ENCODE peak calls at places on chromosomes 4 and X, in ten cellular contexts. K is gastrocnemius medialis, P is psoas muscle, W is kidney, Q is uterus, A is hepatocyte, T is transverse colon, E is heart right ventricle, G is GM12878, D is mesendoderm. U is an unnamed sample. For H3K36me3, the result is how much of the 10 kb centered on the place peaks cover.

GRCh38 chr4:128590034-128590740 is 219.3 kb upstream of the JADE1 start:
- DNase-seq in K (no peak), T (no peak), A (no peak), D (no peak), W (no peak), E (no peak), P (no peak), G (no peak), Q (no peak), U (no peak)

GRCh38 chr4:12949719-12950118 is 534.4 kb downstream of the RAB28 start:
- DNase-seq in D (no peak), Q (no peak), P (no peak), K (no peak), W (no peak), A (no peak), T (no peak), G (no peak), E (no peak), U (no peak)

GRCh38 chr4:154741877-154742851 is 1.6 kb upstream of the LRAT start:
- DNase-seq in G (no peak), E (no peak), K (no peak), A (peak), W (no peak), T (no peak), Q (no peak), P (no peak), D (peak), U (no peak)

GRCh38 chr4:173475751-173476150 is 54.3 kb downstream of the HAND2 start:
- DNase-seq in P (no peak), T (no peak), K (no peak), D (no peak), Q (no peak), G (no peak), E (no peak), W (no peak), A (no peak), U (no peak)

GRCh38 chr4:54231419-54232150 is 2.5 kb downstream of the PDGFRA start:
- DNase-seq in W (peak), Q (peak), E (peak), P (peak), G (no peak), D (peak), T (no peak), K (peak), A (peak), U (peak)

GRCh38 chr4:108037884-108038283 is 48.2 kb downstream of the HADH start:
- DNase-seq in G (no peak), A (no peak), P (no peak), T (no peak), E (no peak), Q (no peak), K (no peak), W (no peak), D (no peak), U (no peak)

GRCh38 chr4:122065915-122066314 is 86.2 kb upstream of the BLTP1 start:
- DNase-seq in K (no peak), A (no peak), P (no peak), Q (no peak), G (no peak), D (no peak), W (no peak), T (no peak), E (no peak), U (no peak)

GRCh38 chr4:186755550-186756519 is 32.2 kb upstream of the FAT1 start:
- DNase-seq in A (peak), K (no peak), T (peak), P (no peak), Q (no peak), D (no peak), E (no peak), G (no peak), W (no peak), U (no peak)

GRCh38 chrX:651922-652775 is 21.6 kb downstream of the SHOX start:
- DNase-seq in D (no peak), E (no peak), G (no peak), K (no peak), T (no peak), A (no peak), W (no peak), Q (no peak), P (no peak), U (peak)

GRCh38 chrX:80807606-80808159 is 2.0 kb downstream of the BRWD3 start:
- DNase-seq in T (no peak), Q (no peak), G (no peak), E (no peak), D (no peak), A (no peak), P (no peak), W (no peak), K (no peak), U (no peak)

GRCh38 chrX:40933132-40934078 is 151.8 kb upstream of the USP9X start:
- DNase-seq in K (no peak), T (no peak), A (peak), W (no peak), Q (no peak), E (peak), P (no peak), D (peak), G (peak), U (no peak)

GRCh38 chr4:178316211-178316610 is 874.0 kb upstream of the AGA start:
- DNase-seq in G (no peak), E (no peak), K (no peak), W (no peak), T (peak), P (no peak), Q (no peak), A (no peak), D (no peak), U (no peak)

GRCh38 chrX:77658886-77659285 is 127.1 kb downstream of the ATRX start:
- DNase-seq in P (no peak), W (no peak), E (no peak), T (no peak), G (no peak), A (no peak), D (no peak), K (no peak), Q (no peak), U (no peak)

GRCh38 chr4:155376387-155377268 is at the start of gene MAP9:
- DNase-seq in E (peak), Q (peak), T (peak), K (peak), W (peak), A (peak), D (peak), G (peak), P (peak), U (peak)

GRCh38 chrX:47380268-47380667 is 9.9 kb downstream of the ZNF157 start:
- DNase-seq in E (peak), Q (peak), G (peak), W (no peak), T (peak), P (no peak), D (no peak), K (peak), A (no peak), U (no peak)

GRCh38 chr4:153438916-153439756 is 27.0 kb upstream of the TMEM131L start:
- DNase-seq in W (no peak), P (no peak), K (no peak), A (no peak), E (no peak), T (no peak), Q (no peak), D (no peak), G (peak), U (no peak)

GRCh38 chr4:113657834-113658233 is 103.7 kb downstream of the CAMK2D start:
- DNase-seq in A (no peak), T (no peak), E (no peak), K (no peak), Q (no peak), P (no peak), D (no peak), G (no peak), W (no peak), U (no peak)

GRCh38 chrX:122113376-122113775 is 1066.0 kb downstream of the GLUD2 start:
- DNase-seq in K (no peak), E (no peak), P (no peak), A (no peak), G (no peak), D (peak), T (no peak), W (no peak), Q (no peak), U (no peak)

GRCh38 chr4:7347981-7348380 is 86.7 kb downstream of the PSAPL1 start:
- DNase-seq in D (no peak), E (no peak), P (no peak), G (no peak), T (no peak), Q (no peak), W (no peak), K (no peak), A (no peak), U (no peak)

GRCh38 chr4:185508162-185508561 is 27.1 kb downstream of the PDLIM3 start:
- DNase-seq in G (no peak), Q (no peak), P (no peak), E (no peak), D (no peak), K (no peak), T (no peak), A (peak), W (no peak), U (no peak)

GRCh38 chr4:169337510-169337909 is 66.8 kb upstream of the SH3RF1 start:
- DNase-seq in W (no peak), A (no peak), D (no peak), G (no peak), Q (no peak), K (no peak), T (no peak), P (no peak), E (no peak), U (no peak)

GRCh38 chr4:41814565-41814964 is 66.0 kb upstream of the PHOX2B start:
- DNase-seq in P (no peak), K (no peak), D (peak), A (peak), W (no peak), E (peak), T (no peak), G (no peak), Q (no peak), U (no peak)

GRCh38 chr4:36064147-36064546 is 180.2 kb downstream of the ARAP2 start:
- DNase-seq in Q (no peak), W (peak), T (no peak), P (no peak), G (no peak), K (no peak), D (peak), E (no peak), A (no peak), U (no peak)

GRCh38 chr4:1751155-1751918 is 30.0 kb downstream of the TACC3 start:
- DNase-seq in T (no peak), K (no peak), E (no peak), P (no peak), W (no peak), Q (no peak), A (no peak), G (no peak), D (no peak), U (no peak)

GRCh38 chr4:130814896-130815295 is 1718.9 kb downstream of the C4orf33 start:
- DNase-seq in P (no peak), W (no peak), G (no peak), K (no peak), D (no peak), E (no peak), A (no peak), T (no peak), Q (no peak), U (no peak)

GRCh38 chrX:71493111-71493613 is 39.7 kb upstream of the OGT start:
- DNase-seq in A (no peak), W (no peak), T (peak), E (peak), D (no peak), G (no peak), P (no peak), K (peak), Q (peak), U (no peak)

GRCh38 chr4:6269400-6269650 is 325 bp upstream of the WFS1 start:
- DNase-seq in D (no peak), A (no peak), T (no peak), G (no peak), W (no peak), E (no peak), P (no peak), Q (no peak), K (no peak), U (no peak)

GRCh38 chrX:23478056-23478455 is 143.4 kb downstream of the PTCHD1 start:
- DNase-seq in E (no peak), W (no peak), T (no peak), P (no peak), A (no peak), G (no peak), D (no peak), Q (no peak), K (no peak), U (no peak)

GRCh38 chrX:49247346-49247745 is 12.1 kb downstream of the CCDC22 start:
- DNase-seq in A (no peak), Q (no peak), T (no peak), W (peak), D (no peak), K (no peak), P (no peak), G (no peak), E (no peak), U (no peak)
- H3K36me3 ChIP-seq in A (under half), Q (under half), T (under half), W (under half), D (under half), K (under half), P (under half), G (under half), E (under half), U (under half)

GRCh38 chr4:74967324-74967723 is 34.4 kb downstream of the PARM1 start:
- DNase-seq in W (no peak), K (no peak), Q (no peak), T (no peak), P (no peak), E (no peak), D (no peak), G (no peak), A (no peak), U (no peak)

GRCh38 chr4:74969507-74970474 is 36.9 kb downstream of the PARM1 start:
- DNase-seq in P (no peak), W (no peak), K (peak), G (no peak), A (peak), Q (peak), T (no peak), E (peak), D (peak), U (no peak)

GRCh38 chr4:74975082-74975481 is 42.2 kb downstream of the PARM1 start:
- DNase-seq in W (no peak), E (no peak), D (no peak), K (no peak), Q (no peak), P (no peak), T (no peak), A (no peak), G (no peak), U (no peak)

GRCh38 chr4:74968456-74969164 is 35.7 kb downstream of the PARM1 start:
- DNase-seq in G (no peak), W (no peak), E (no peak), K (no peak), A (no peak), T (no peak), Q (no peak), P (no peak), D (no peak), U (no peak)

GRCh38 chr4:74970577-74970976 is 37.7 kb downstream of the PARM1 start:
- DNase-seq in W (no peak), A (no peak), E (no peak), D (no peak), K (no peak), Q (no peak), P (no peak), T (no peak), G (no peak), U (no peak)
- H3K36me3 ChIP-seq in W (under half), A (under half), E (under half), D (under half), K (under half), Q (under half), P (under half), T (under half), G (under half), U (under half)

DNA sequence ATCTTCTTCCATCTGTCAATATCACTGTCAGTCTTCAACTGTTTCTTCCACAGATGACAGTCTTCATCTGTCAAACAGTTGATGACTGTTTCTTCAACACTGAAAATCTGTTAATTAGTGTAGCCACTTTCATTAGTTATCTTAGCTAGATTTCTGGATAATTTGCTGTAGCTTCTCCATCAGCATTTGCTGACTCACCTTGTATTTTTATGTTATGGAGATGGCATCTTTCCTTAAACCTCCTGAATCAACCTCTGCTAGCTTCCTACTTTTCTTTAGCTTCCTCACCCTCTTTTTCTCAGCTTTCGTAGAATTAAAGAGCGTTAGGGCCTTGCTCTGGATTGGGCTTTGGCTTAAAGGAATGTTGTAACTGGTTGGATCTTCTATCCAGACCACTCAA is 25.1 kb downstream of the USP53 start:
- DNase-seq in E (no peak), D (no peak), W (no peak), P (no peak), T (no peak), Q (no peak), K (no peak), A (no peak), G (no peak), U (no peak)
- H3K36me3 ChIP-seq in E (under half), D (under half), W (under half), P (half or more), T (under half), Q (under half), K (under half), A (under half), G (under half), U (under half)

GRCh38 chr4:25817059-25817681 is 45.6 kb downstream of the SEL1L3 start:
- DNase-seq in E (no peak), A (no peak), D (no peak), G (no peak), Q (no peak), P (no peak), T (no peak), W (no peak), K (no peak), U (no peak)

GRCh38 chr4:25816591-25817058 is 46.2 kb downstream of the SEL1L3 start:
- DNase-seq in T (no peak), Q (no peak), W (no peak), P (no peak), E (no peak), A (no peak), G (no peak), D (peak), K (no peak), U (no peak)

GRCh38 chr4:25814323-25814722 is 48.5 kb downstream of the SEL1L3 start:
- DNase-seq in Q (no peak), P (peak), G (no peak), K (peak), W (no peak), A (no peak), E (peak), D (no peak), T (peak), U (peak)

GRCh38 chr4:25814737-25815136 is 48.1 kb downstream of the SEL1L3 start:
- DNase-seq in G (no peak), D (no peak), K (no peak), P (no peak), T (no peak), A (no peak), Q (no peak), E (no peak), W (no peak), U (no peak)

GRCh38 chr4:25815586-25815985 is 47.2 kb downstream of the SEL1L3 start:
- DNase-seq in W (no peak), E (no peak), Q (no peak), A (no peak), D (no peak), P (no peak), K (no peak), T (no peak), G (no peak), U (no peak)
- H3K36me3 ChIP-seq in W (under half), E (under half), Q (under half), A (under half), D (under half), P (under half), K (under half), T (under half), G (under half), U (under half)

DNA sequence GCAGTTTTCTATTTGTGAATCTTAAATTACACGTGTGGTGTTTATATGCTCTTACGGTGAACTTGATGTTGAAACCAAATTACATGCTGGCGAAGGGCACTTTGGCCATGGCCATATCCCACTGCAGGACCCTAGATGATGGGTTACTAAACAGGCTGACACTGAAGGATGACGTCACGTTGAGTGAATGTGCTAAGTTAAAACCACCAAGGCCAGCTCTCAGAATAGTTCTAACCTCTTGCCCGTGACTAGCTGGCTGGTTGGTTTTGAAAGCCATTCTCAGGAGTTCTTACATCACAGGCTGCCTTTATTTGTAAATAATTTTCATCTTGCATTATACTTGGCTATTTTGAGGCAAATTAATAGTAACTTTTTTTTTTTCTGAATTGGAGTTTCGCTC is 41.3 kb upstream of the PHEX start:
- DNase-seq in T (no peak), G (no peak), Q (no peak), D (no peak), W (no peak), K (no peak), A (no peak), E (no peak), P (no peak), U (no peak)
- H3K36me3 ChIP-seq in T (under half), G (under half), Q (under half), D (under half), W (under half), K (under half), A (under half), E (under half), P (under half), U (under half)